ENCODE peak calls at places on chromosomes 5 and 9, in four cellular contexts. One of them, this sample, is unnamed.

GRCh38 chr5:94544031-94544650 is 74.3 kb downstream of the KIAA0825 start:
- DNase-seq in NB4: peak; percentile 82
- DNase-seq in breast epithelium: no peak
- DNase-seq in HFFc6: peak; percentile 26
- DNase-seq in this sample: no peak

GRCh38 chr5:151345187-151345807 is 2.1 kb downstream of the SLC36A2 start:
- DNase-seq in NB4: no peak
- DNase-seq in HFFc6: no peak
- DNase-seq in breast epithelium: no peak
- DNase-seq in this sample: no peak

GRCh38 chr5:141692919-141693848 is 11.2 kb upstream of the ARAP3 start:
- DNase-seq in HFFc6: no peak
- DNase-seq in NB4: peak; percentile 52
- DNase-seq in breast epithelium: no peak
- DNase-seq in this sample: peak; percentile 65

GRCh38 chr5:23977365-23977764 is 470.0 kb downstream of the PRDM9 start:
- DNase-seq in NB4: no peak
- DNase-seq in breast epithelium: no peak
- DNase-seq in HFFc6: no peak
- DNase-seq in this sample: no peak

GRCh38 chr9:74742792-74743389 is 144.8 kb downstream of the TRPM6 start:
- DNase-seq in breast epithelium: no peak
- DNase-seq in NB4: peak; percentile 11
- DNase-seq in HFFc6: peak; percentile 9
- DNase-seq in this sample: no peak

GRCh38 chr5:33167541-33167940 is 273.2 kb upstream of the TARS1 start:
- DNase-seq in HFFc6: no peak
- DNase-seq in breast epithelium: no peak
- DNase-seq in NB4: no peak
- DNase-seq in this sample: no peak

GRCh38 chr5:74543162-74543995 is 97.1 kb downstream of the ENC1 start:
- DNase-seq in HFFc6: peak; percentile 90
- DNase-seq in NB4: peak; percentile 9
- DNase-seq in breast epithelium: no peak
- DNase-seq in this sample: no peak

GRCh38 chr5:180082633-180083420 is 11.3 kb upstream of the RNF130 start:
- DNase-seq in HFFc6: no peak
- DNase-seq in breast epithelium: no peak
- DNase-seq in NB4: no peak
- DNase-seq in this sample: no peak

GRCh38 chr9:99466787-99467186 is 244.7 kb downstream of the SEC61B start:
- DNase-seq in breast epithelium: no peak
- DNase-seq in NB4: no peak
- DNase-seq in HFFc6: no peak
- DNase-seq in this sample: no peak

GRCh38 chr5:143933434-143933833 is 121.5 kb downstream of the HMHB1 start:
- DNase-seq in HFFc6: no peak
- DNase-seq in breast epithelium: no peak
- DNase-seq in NB4: no peak
- DNase-seq in this sample: no peak

GRCh38 chr9:133661846-133662636 is 25.9 kb downstream of the DBH start:
- DNase-seq in HFFc6: no peak
- DNase-seq in breast epithelium: no peak
- DNase-seq in NB4: no peak
- DNase-seq in this sample: no peak

GRCh38 chr9:133238851-133239532 is 29.9 kb upstream of the OBP2B start:
- DNase-seq in HFFc6: peak; percentile 24
- DNase-seq in breast epithelium: peak; percentile 61
- DNase-seq in NB4: peak; percentile 75
- DNase-seq in this sample: peak; percentile 65

GRCh38 chr5:69368458-69369368 is 607 bp downstream of the AK6 start:
- DNase-seq in breast epithelium: no peak
- DNase-seq in HFFc6: peak; percentile 31
- DNase-seq in NB4: peak; percentile 62
- DNase-seq in this sample: no peak

GRCh38 chr5:113002423-113002822 is 25.8 kb downstream of the DCP2 start:
- DNase-seq in HFFc6: no peak
- DNase-seq in breast epithelium: no peak
- DNase-seq in NB4: no peak
- DNase-seq in this sample: no peak

GRCh38 chr5:134100283-134101011 is 14.0 kb upstream of the TCF7 start:
- DNase-seq in NB4: no peak
- DNase-seq in breast epithelium: no peak
- DNase-seq in HFFc6: peak; percentile 41
- DNase-seq in this sample: peak; percentile 80

GRCh38 chr5:109558952-109559351 is 130.8 kb upstream of the MAN2A1 start:
- DNase-seq in NB4: no peak
- DNase-seq in HFFc6: no peak
- DNase-seq in breast epithelium: no peak
- DNase-seq in this sample: no peak

GRCh38 chr5:67065237-67065636 is 131.4 kb downstream of the CD180 start:
- DNase-seq in NB4: no peak
- DNase-seq in HFFc6: no peak
- DNase-seq in breast epithelium: no peak
- DNase-seq in this sample: no peak

GRCh38 chr5:174511711-174512253 is 212.6 kb upstream of the MSX2 start:
- DNase-seq in NB4: no peak
- DNase-seq in HFFc6: no peak
- DNase-seq in breast epithelium: no peak
- DNase-seq in this sample: no peak

GRCh38 chr9:91117959-91118651 is 243.6 kb downstream of the AUH start:
- DNase-seq in HFFc6: peak; percentile 59
- DNase-seq in breast epithelium: no peak
- DNase-seq in NB4: no peak
- DNase-seq in this sample: no peak

GRCh38 chr9:93305497-93306020 is 121.6 kb downstream of the WNK2 start:
- DNase-seq in breast epithelium: peak; percentile 39
- DNase-seq in NB4: no peak
- DNase-seq in HFFc6: no peak
- DNase-seq in this sample: no peak

GRCh38 chr5:81879936-81880335 is 91.9 kb upstream of the ATG10 start:
- DNase-seq in NB4: no peak
- DNase-seq in HFFc6: no peak
- DNase-seq in breast epithelium: no peak
- DNase-seq in this sample: no peak

GRCh38 chr9:132026932-132027585 is 52.6 kb downstream of the MED27 start:
- DNase-seq in HFFc6: peak; percentile 85
- DNase-seq in NB4: no peak
- DNase-seq in breast epithelium: no peak
- DNase-seq in this sample: no peak

GRCh38 chr5:178685386-178686059 is 44.9 kb downstream of the ZNF354A start:
- DNase-seq in NB4: no peak
- DNase-seq in breast epithelium: no peak
- DNase-seq in HFFc6: no peak
- DNase-seq in this sample: no peak

GRCh38 chr5:174608631-174609097 is 115.7 kb upstream of the MSX2 start:
- DNase-seq in breast epithelium: no peak
- DNase-seq in HFFc6: no peak
- DNase-seq in NB4: no peak
- DNase-seq in this sample: no peak

GRCh38 chr9:98037362-98037761 is 19.2 kb upstream of the NANS start:
- DNase-seq in NB4: peak; percentile 79
- DNase-seq in breast epithelium: no peak
- DNase-seq in HFFc6: peak; percentile 7
- DNase-seq in this sample: no peak

GRCh38 chr5:153372433-153373167 is 117.9 kb upstream of the GRIA1 start:
- DNase-seq in NB4: no peak
- DNase-seq in HFFc6: no peak
- DNase-seq in breast epithelium: no peak
- DNase-seq in this sample: no peak

GRCh38 chr9:3035594-3036389 is 191.9 kb upstream of the PUM3 start:
- DNase-seq in NB4: no peak
- DNase-seq in breast epithelium: no peak
- DNase-seq in HFFc6: no peak
- DNase-seq in this sample: no peak

GRCh38 chr5:2221450-2221849 is 338.7 kb upstream of the IRX4 start:
- DNase-seq in NB4: no peak
- DNase-seq in HFFc6: no peak
- DNase-seq in breast epithelium: no peak
- DNase-seq in this sample: no peak

DNA sequence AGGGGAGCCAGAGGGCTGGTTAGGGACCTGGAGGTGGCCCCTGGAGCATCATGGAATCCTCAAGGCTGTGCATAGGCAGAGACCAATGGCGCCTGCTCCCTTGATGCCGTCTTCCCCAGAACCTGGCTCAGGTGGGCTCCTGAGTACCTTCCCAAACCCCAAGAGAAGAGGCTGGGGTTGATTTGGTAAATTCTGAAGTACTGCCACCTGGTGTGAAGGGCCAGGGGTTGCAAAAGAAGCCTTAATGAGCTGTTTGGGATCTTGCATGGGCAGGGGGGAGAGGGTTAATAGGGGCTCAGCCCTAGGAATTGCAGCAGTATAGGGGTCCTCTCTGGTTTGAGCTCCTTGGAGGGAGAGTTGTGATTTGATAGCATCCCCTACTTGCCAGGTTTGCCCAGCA is 52.1 kb downstream of the CYSTM1 start:
- DNase-seq in NB4: no peak
- DNase-seq in breast epithelium: no peak
- DNase-seq in HFFc6: no peak
- DNase-seq in this sample: no peak
- TF ChIP-seq CTCF in NB4: no peak
- TF ChIP-seq CTCF in breast epithelium: no peak
- TF ChIP-seq CTCF in HFFc6: no peak
- TF ChIP-seq CTCF in this sample: no peak

GRCh38 chr9:124045076-124045829 is 33.7 kb downstream of the LHX2 start:
- DNase-seq in NB4: peak; percentile 60
- DNase-seq in HFFc6: no peak
- DNase-seq in breast epithelium: no peak
- DNase-seq in this sample: no peak
- TF ChIP-seq CTCF in NB4: no peak
- TF ChIP-seq CTCF in HFFc6: no peak
- TF ChIP-seq CTCF in breast epithelium: no peak
- TF ChIP-seq CTCF in this sample: no peak

DNA sequence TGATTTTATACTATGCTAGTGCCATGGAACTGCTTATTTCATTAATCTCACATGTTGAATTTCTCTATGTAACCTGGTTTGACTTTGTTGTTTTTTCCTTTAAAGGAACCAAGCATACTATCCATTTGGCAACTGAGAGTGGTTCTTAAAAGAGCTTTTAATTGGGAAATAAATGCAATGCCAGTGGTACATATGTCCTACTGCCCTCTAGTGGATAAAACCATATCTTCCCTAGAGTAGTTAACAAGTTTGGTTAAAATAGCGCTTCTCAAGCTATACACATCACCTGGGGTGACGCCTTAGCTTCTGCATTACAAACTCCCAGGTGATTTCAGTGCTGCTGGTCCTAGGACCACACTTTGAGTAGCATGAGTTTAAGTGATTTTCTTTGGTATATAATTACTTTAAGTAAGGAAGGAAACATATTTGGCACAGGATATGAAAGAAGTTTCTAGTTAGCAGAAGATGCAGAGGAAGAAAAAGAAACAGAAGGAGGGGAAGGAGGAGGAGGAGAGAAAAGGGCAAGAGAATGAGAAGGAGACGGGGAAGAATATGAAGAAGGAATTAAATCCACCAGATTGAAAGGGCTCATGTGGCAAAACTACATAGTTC is 56.8 kb downstream of the FGF10 start:
- DNase-seq in HFFc6: peak; percentile 15
- DNase-seq in breast epithelium: no peak
- DNase-seq in NB4: peak; percentile 59
- DNase-seq in this sample: no peak
- TF ChIP-seq CTCF in HFFc6: peak; percentile 79
- TF ChIP-seq CTCF in breast epithelium: peak; percentile 55
- TF ChIP-seq CTCF in NB4: peak; percentile 58
- TF ChIP-seq CTCF in this sample: no peak

GRCh38 chr5:115553082-115553481 is 8.5 kb upstream of the FEM1C start:
- DNase-seq in NB4: no peak
- DNase-seq in HFFc6: no peak
- DNase-seq in breast epithelium: no peak
- DNase-seq in this sample: no peak

GRCh38 chr5:115548683-115549082 is 4.1 kb upstream of the FEM1C start:
- DNase-seq in NB4: no peak
- DNase-seq in breast epithelium: no peak
- DNase-seq in HFFc6: no peak
- DNase-seq in this sample: no peak

GRCh38 chr5:115549154-115549553 is 4.6 kb upstream of the FEM1C start:
- DNase-seq in HFFc6: no peak
- DNase-seq in NB4: peak; percentile 43
- DNase-seq in breast epithelium: no peak
- DNase-seq in this sample: no peak

GRCh38 chr5:115555084-115555633 is 10.6 kb upstream of the FEM1C start:
- DNase-seq in NB4: no peak
- DNase-seq in HFFc6: no peak
- DNase-seq in breast epithelium: no peak
- DNase-seq in this sample: no peak

DNA sequence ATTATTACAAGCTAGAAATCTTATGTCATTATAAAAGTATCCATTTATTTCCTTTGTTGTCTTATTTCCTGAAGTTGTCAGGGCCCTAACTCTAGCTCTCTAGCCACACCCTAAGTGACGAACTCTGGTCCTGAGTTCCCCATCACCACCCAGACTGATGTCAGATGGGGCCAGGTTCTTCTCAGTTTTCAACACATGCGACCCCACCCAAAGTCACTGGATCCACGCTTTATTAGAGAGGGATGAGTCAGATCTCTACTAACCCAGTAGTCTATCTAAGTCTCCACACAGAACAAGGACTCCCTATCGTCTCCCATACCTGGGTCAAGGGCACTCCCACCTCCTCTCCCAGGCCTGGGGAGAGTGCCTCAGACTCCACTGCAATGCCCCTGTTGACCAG is 6.8 kb upstream of the FEM1C start:
- DNase-seq in HFFc6: no peak
- DNase-seq in breast epithelium: no peak
- DNase-seq in NB4: no peak
- DNase-seq in this sample: no peak
- TF ChIP-seq CTCF in HFFc6: no peak
- TF ChIP-seq CTCF in breast epithelium: no peak
- TF ChIP-seq CTCF in NB4: no peak
- TF ChIP-seq CTCF in this sample: no peak

This sample was measured in CD4-positive, alpha-beta T cell.